ENCODE peak calls at places on chromosome 13, in five cellular contexts. One of them, this sample, is unnamed.

GRCh38 chr13:99983401-99984133 is 2.0 kb downstream of the ZIC2 start:
- DNase-seq in right lobe of liver: no peak
- DNase-seq in cardiac muscle cell: no peak
- DNase-seq in Peyer's patch: no peak
- DNase-seq in CD8-positive, alpha-beta memory T cell: no peak
- DNase-seq in this sample: no peak

GRCh38 chr13:49356224-49356623 is 87.6 kb downstream of the CAB39L start:
- DNase-seq in right lobe of liver: no peak
- DNase-seq in cardiac muscle cell: peak
- DNase-seq in Peyer's patch: no peak
- DNase-seq in CD8-positive, alpha-beta memory T cell: no peak
- DNase-seq in this sample: no peak

GRCh38 chr13:61414686-61415664 is 674 bp downstream of the PCDH20 start:
- DNase-seq in right lobe of liver: peak
- DNase-seq in cardiac muscle cell: peak
- DNase-seq in Peyer's patch: peak
- DNase-seq in CD8-positive, alpha-beta memory T cell: no peak
- DNase-seq in this sample: no peak

GRCh38 chr13:76016799-76017198 is 380.7 kb downstream of the LMO7 start:
- DNase-seq in right lobe of liver: peak
- DNase-seq in cardiac muscle cell: peak
- DNase-seq in Peyer's patch: no peak
- DNase-seq in CD8-positive, alpha-beta memory T cell: no peak
- DNase-seq in this sample: peak

GRCh38 chr13:34671136-34671535 is 270.9 kb upstream of the NBEA start:
- DNase-seq in right lobe of liver: no peak
- DNase-seq in cardiac muscle cell: no peak
- DNase-seq in Peyer's patch: no peak
- DNase-seq in CD8-positive, alpha-beta memory T cell: no peak
- DNase-seq in this sample: no peak

GRCh38 chr13:99172951-99173350 is 27.7 kb upstream of the UBAC2 start:
- DNase-seq in right lobe of liver: no peak
- DNase-seq in cardiac muscle cell: no peak
- DNase-seq in Peyer's patch: no peak
- DNase-seq in CD8-positive, alpha-beta memory T cell: no peak
- DNase-seq in this sample: no peak

GRCh38 chr13:31670831-31671617 is 68.3 kb upstream of the RXFP2 start:
- DNase-seq in right lobe of liver: no peak
- DNase-seq in cardiac muscle cell: peak
- DNase-seq in Peyer's patch: no peak
- DNase-seq in CD8-positive, alpha-beta memory T cell: no peak
- DNase-seq in this sample: no peak

GRCh38 chr13:45878966-45879365 is 27.4 kb upstream of the SIAH3 start:
- DNase-seq in right lobe of liver: no peak
- DNase-seq in cardiac muscle cell: no peak
- DNase-seq in Peyer's patch: no peak
- DNase-seq in CD8-positive, alpha-beta memory T cell: no peak
- DNase-seq in this sample: no peak

GRCh38 chr13:33189470-33189869 is 96.1 kb downstream of the STARD13 start:
- DNase-seq in right lobe of liver: no peak
- DNase-seq in cardiac muscle cell: no peak
- DNase-seq in Peyer's patch: no peak
- DNase-seq in CD8-positive, alpha-beta memory T cell: no peak
- DNase-seq in this sample: no peak

GRCh38 chr13:103772576-103772975 is 706.4 kb upstream of the SLC10A2 start:
- DNase-seq in right lobe of liver: no peak
- DNase-seq in cardiac muscle cell: no peak
- DNase-seq in Peyer's patch: no peak
- DNase-seq in CD8-positive, alpha-beta memory T cell: no peak
- DNase-seq in this sample: no peak

GRCh38 chr13:26558912-26559485 is 1.5 kb downstream of the WASF3 start:
- DNase-seq in right lobe of liver: no peak
- DNase-seq in cardiac muscle cell: peak
- DNase-seq in Peyer's patch: no peak
- DNase-seq in CD8-positive, alpha-beta memory T cell: no peak
- DNase-seq in this sample: no peak

GRCh38 chr13:100803091-100803490 is 128.5 kb upstream of the TMTC4 start:
- DNase-seq in right lobe of liver: no peak
- DNase-seq in cardiac muscle cell: no peak
- DNase-seq in Peyer's patch: no peak
- DNase-seq in CD8-positive, alpha-beta memory T cell: no peak
- DNase-seq in this sample: no peak

GRCh38 chr13:33242984-33243617 is 42.5 kb downstream of the STARD13 start:
- DNase-seq in right lobe of liver: no peak
- DNase-seq in cardiac muscle cell: no peak
- DNase-seq in Peyer's patch: no peak
- DNase-seq in CD8-positive, alpha-beta memory T cell: no peak
- DNase-seq in this sample: no peak

GRCh38 chr13:55464222-55464621 is 1676.5 kb upstream of the PRR20A start:
- DNase-seq in right lobe of liver: no peak
- DNase-seq in cardiac muscle cell: no peak
- DNase-seq in Peyer's patch: no peak
- DNase-seq in CD8-positive, alpha-beta memory T cell: no peak
- DNase-seq in this sample: no peak

GRCh38 chr13:68588623-68589022 is 1358.5 kb upstream of the PCDH9 start:
- DNase-seq in right lobe of liver: no peak
- DNase-seq in cardiac muscle cell: no peak
- DNase-seq in Peyer's patch: no peak
- DNase-seq in CD8-positive, alpha-beta memory T cell: no peak
- DNase-seq in this sample: no peak

GRCh38 chr13:93859666-93860065 is 619.8 kb downstream of the DCT start:
- DNase-seq in right lobe of liver: no peak
- DNase-seq in cardiac muscle cell: peak
- DNase-seq in Peyer's patch: no peak
- DNase-seq in CD8-positive, alpha-beta memory T cell: no peak
- DNase-seq in this sample: no peak

GRCh38 chr13:42977219-42977659 is 14.8 kb downstream of the EPSTI1 start:
- DNase-seq in right lobe of liver: no peak
- DNase-seq in cardiac muscle cell: no peak
- DNase-seq in Peyer's patch: no peak
- DNase-seq in CD8-positive, alpha-beta memory T cell: no peak
- DNase-seq in this sample: no peak

GRCh38 chr13:36891752-36892151 is 28.3 kb downstream of the SMAD9 start:
- DNase-seq in right lobe of liver: no peak
- DNase-seq in cardiac muscle cell: no peak
- DNase-seq in Peyer's patch: no peak
- DNase-seq in CD8-positive, alpha-beta memory T cell: no peak
- DNase-seq in this sample: no peak

GRCh38 chr13:108214511-108215383 is 589 bp downstream of the LIG4 start:
- DNase-seq in right lobe of liver: peak
- DNase-seq in cardiac muscle cell: no peak
- DNase-seq in Peyer's patch: no peak
- DNase-seq in CD8-positive, alpha-beta memory T cell: no peak
- DNase-seq in this sample: no peak

GRCh38 chr13:82791035-82791434 is 1091.2 kb downstream of the SLITRK1 start:
- DNase-seq in right lobe of liver: no peak
- DNase-seq in cardiac muscle cell: no peak
- DNase-seq in Peyer's patch: no peak
- DNase-seq in CD8-positive, alpha-beta memory T cell: no peak
- DNase-seq in this sample: no peak

GRCh38 chr13:78022164-78022877 is 103.7 kb upstream of the EDNRB start:
- DNase-seq in right lobe of liver: no peak
- DNase-seq in cardiac muscle cell: peak
- DNase-seq in Peyer's patch: no peak
- DNase-seq in CD8-positive, alpha-beta memory T cell: peak
- DNase-seq in this sample: no peak

GRCh38 chr13:33205804-33206221 is 79.7 kb downstream of the STARD13 start:
- DNase-seq in right lobe of liver: no peak
- DNase-seq in cardiac muscle cell: peak
- DNase-seq in Peyer's patch: no peak
- DNase-seq in CD8-positive, alpha-beta memory T cell: no peak
- DNase-seq in this sample: no peak

GRCh38 chr13:60627071-60627686 is 230.2 kb downstream of the TDRD3 start:
- DNase-seq in right lobe of liver: no peak
- DNase-seq in cardiac muscle cell: peak
- DNase-seq in Peyer's patch: no peak
- DNase-seq in CD8-positive, alpha-beta memory T cell: no peak
- DNase-seq in this sample: peak

GRCh38 chr13:49374585-49375290 is 69.1 kb downstream of the CAB39L start:
- DNase-seq in right lobe of liver: no peak
- DNase-seq in cardiac muscle cell: peak
- DNase-seq in Peyer's patch: no peak
- DNase-seq in CD8-positive, alpha-beta memory T cell: no peak
- DNase-seq in this sample: no peak

GRCh38 chr13:20719783-20720182 is 16.3 kb downstream of the IL17D start:
- DNase-seq in right lobe of liver: no peak
- DNase-seq in cardiac muscle cell: no peak
- DNase-seq in Peyer's patch: no peak
- DNase-seq in CD8-positive, alpha-beta memory T cell: no peak
- DNase-seq in this sample: no peak

GRCh38 chr13:75334634-75335447 is 147.1 kb downstream of the TBC1D4 start:
- DNase-seq in right lobe of liver: no peak
- DNase-seq in cardiac muscle cell: no peak
- DNase-seq in Peyer's patch: no peak
- DNase-seq in CD8-positive, alpha-beta memory T cell: no peak
- DNase-seq in this sample: no peak

GRCh38 chr13:75186384-75186783 is 295.6 kb downstream of the TBC1D4 start:
- DNase-seq in right lobe of liver: no peak
- DNase-seq in cardiac muscle cell: peak
- DNase-seq in Peyer's patch: no peak
- DNase-seq in CD8-positive, alpha-beta memory T cell: no peak
- DNase-seq in this sample: no peak

GRCh38 chr13:74633734-74634133 is 499.5 kb upstream of the KLF12 start:
- DNase-seq in right lobe of liver: no peak
- DNase-seq in cardiac muscle cell: no peak
- DNase-seq in Peyer's patch: no peak
- DNase-seq in CD8-positive, alpha-beta memory T cell: no peak
- DNase-seq in this sample: no peak

GRCh38 chr13:47147784-47148062 is 250.9 kb upstream of the HTR2A start:
- DNase-seq in right lobe of liver: no peak
- DNase-seq in cardiac muscle cell: no peak
- DNase-seq in Peyer's patch: no peak
- DNase-seq in CD8-positive, alpha-beta memory T cell: no peak
- DNase-seq in this sample: no peak

GRCh38 chr13:108911807-108912206 is 282.4 kb downstream of the MYO16 start:
- DNase-seq in right lobe of liver: no peak
- DNase-seq in cardiac muscle cell: no peak
- DNase-seq in Peyer's patch: no peak
- DNase-seq in CD8-positive, alpha-beta memory T cell: no peak
- DNase-seq in this sample: peak

GRCh38 chr13:102693781-102694180 is 1.1 kb downstream of the METTL21C start:
- DNase-seq in right lobe of liver: no peak
- DNase-seq in cardiac muscle cell: no peak
- DNase-seq in Peyer's patch: no peak
- DNase-seq in CD8-positive, alpha-beta memory T cell: no peak
- DNase-seq in this sample: no peak

GRCh38 chr13:75685239-75685697 is 49.1 kb downstream of the LMO7 start:
- DNase-seq in right lobe of liver: no peak
- DNase-seq in cardiac muscle cell: peak
- DNase-seq in Peyer's patch: no peak
- DNase-seq in CD8-positive, alpha-beta memory T cell: no peak
- DNase-seq in this sample: no peak

GRCh38 chr13:33794576-33794975 is 23.4 kb upstream of the RFC3 start:
- DNase-seq in right lobe of liver: no peak
- DNase-seq in cardiac muscle cell: no peak
- DNase-seq in Peyer's patch: no peak
- DNase-seq in CD8-positive, alpha-beta memory T cell: no peak
- DNase-seq in this sample: no peak

GRCh38 chr13:78040431-78040830 is 121.8 kb upstream of the EDNRB start:
- DNase-seq in right lobe of liver: no peak
- DNase-seq in cardiac muscle cell: no peak
- DNase-seq in Peyer's patch: no peak
- DNase-seq in CD8-positive, alpha-beta memory T cell: no peak
- DNase-seq in this sample: no peak

GRCh38 chr13:57653229-57653994 is 21.9 kb downstream of the PCDH17 start:
- DNase-seq in right lobe of liver: no peak
- DNase-seq in cardiac muscle cell: no peak
- DNase-seq in Peyer's patch: no peak
- DNase-seq in CD8-positive, alpha-beta memory T cell: no peak
- DNase-seq in this sample: no peak

GRCh38 chr13:38372818-38373217 is 23.2 kb downstream of the UFM1 start:
- DNase-seq in right lobe of liver: peak
- DNase-seq in cardiac muscle cell: no peak
- DNase-seq in Peyer's patch: no peak
- DNase-seq in CD8-positive, alpha-beta memory T cell: no peak
- DNase-seq in this sample: no peak

GRCh38 chr13:40597735-40598365 is 68.6 kb downstream of the FOXO1 start:
- DNase-seq in right lobe of liver: no peak
- DNase-seq in cardiac muscle cell: no peak
- DNase-seq in Peyer's patch: no peak
- DNase-seq in CD8-positive, alpha-beta memory T cell: no peak
- DNase-seq in this sample: peak